ENCODE peak calls at places on chromosome 5, in seven cellular contexts. One of them, this sample, is unnamed.

GRCh38 chr5:26889810-26890209 is 148.6 kb downstream of the CDH9 start:
- DNase-seq in GM06990: no peak
- DNase-seq in stimulated activated CD4-positive, alpha-beta T cell treated with anti-CD3 and anti-CD28 coated beads, Interleukin-15, amount 100 ng/mL, for 1 hour: no peak
- DNase-seq in fibroblast of pulmonary artery: no peak
- DNase-seq in activated naive CD4-positive, alpha-beta T cell: no peak
- DNase-seq in NCI-H1105: peak
- DNase-seq in NCI-H748 treated with DMSO at 0.1 percent for 48 hours: peak
- DNase-seq in this sample: no peak

GRCh38 chr5:150106669-150107068 is 20.3 kb upstream of the CSF1R start:
- DNase-seq in activated naive CD4-positive, alpha-beta T cell: no peak
- DNase-seq in stimulated activated CD4-positive, alpha-beta T cell treated with anti-CD3 and anti-CD28 coated beads, Interleukin-15, amount 100 ng/mL, for 1 hour: no peak
- DNase-seq in fibroblast of pulmonary artery: no peak
- DNase-seq in GM06990: no peak
- DNase-seq in NCI-H1105: no peak
- DNase-seq in NCI-H748 treated with DMSO at 0.1 percent for 48 hours: no peak
- DNase-seq in this sample: peak

GRCh38 chr5:180284161-180284560 is 7.7 kb downstream of the MAPK9 start:
- DNase-seq in fibroblast of pulmonary artery: no peak
- DNase-seq in stimulated activated CD4-positive, alpha-beta T cell treated with anti-CD3 and anti-CD28 coated beads, Interleukin-15, amount 100 ng/mL, for 1 hour: no peak
- DNase-seq in NCI-H748 treated with DMSO at 0.1 percent for 48 hours: no peak
- DNase-seq in GM06990: no peak
- DNase-seq in activated naive CD4-positive, alpha-beta T cell: no peak
- DNase-seq in NCI-H1105: no peak
- DNase-seq in this sample: no peak

GRCh38 chr5:82018462-82018861 is 46.6 kb downstream of the ATG10 start:
- DNase-seq in NCI-H748 treated with DMSO at 0.1 percent for 48 hours: no peak
- DNase-seq in GM06990: no peak
- DNase-seq in activated naive CD4-positive, alpha-beta T cell: no peak
- DNase-seq in stimulated activated CD4-positive, alpha-beta T cell treated with anti-CD3 and anti-CD28 coated beads, Interleukin-15, amount 100 ng/mL, for 1 hour: no peak
- DNase-seq in NCI-H1105: no peak
- DNase-seq in fibroblast of pulmonary artery: peak
- DNase-seq in this sample: peak

GRCh38 chr5:45694255-45694834 is 1.8 kb downstream of the HCN1 start:
- DNase-seq in fibroblast of pulmonary artery: peak
- DNase-seq in activated naive CD4-positive, alpha-beta T cell: no peak
- DNase-seq in GM06990: no peak
- DNase-seq in NCI-H1105: no peak
- DNase-seq in stimulated activated CD4-positive, alpha-beta T cell treated with anti-CD3 and anti-CD28 coated beads, Interleukin-15, amount 100 ng/mL, for 1 hour: no peak
- DNase-seq in NCI-H748 treated with DMSO at 0.1 percent for 48 hours: peak
- DNase-seq in this sample: no peak

GRCh38 chr5:36017004-36017403 is 25.8 kb upstream of the UGT3A1 start:
- DNase-seq in activated naive CD4-positive, alpha-beta T cell: no peak
- DNase-seq in NCI-H748 treated with DMSO at 0.1 percent for 48 hours: no peak
- DNase-seq in NCI-H1105: no peak
- DNase-seq in stimulated activated CD4-positive, alpha-beta T cell treated with anti-CD3 and anti-CD28 coated beads, Interleukin-15, amount 100 ng/mL, for 1 hour: no peak
- DNase-seq in fibroblast of pulmonary artery: no peak
- DNase-seq in GM06990: no peak
- DNase-seq in this sample: no peak

GRCh38 chr5:34656001-34656699 is at the start of gene RAI14:
- DNase-seq in GM06990: peak
- DNase-seq in fibroblast of pulmonary artery: peak
- DNase-seq in NCI-H1105: peak
- DNase-seq in NCI-H748 treated with DMSO at 0.1 percent for 48 hours: peak
- DNase-seq in activated naive CD4-positive, alpha-beta T cell: no peak
- DNase-seq in stimulated activated CD4-positive, alpha-beta T cell treated with anti-CD3 and anti-CD28 coated beads, Interleukin-15, amount 100 ng/mL, for 1 hour: no peak
- DNase-seq in this sample: peak

GRCh38 chr5:69484891-69485290 is 7.7 kb upstream of the OCLN start:
- DNase-seq in stimulated activated CD4-positive, alpha-beta T cell treated with anti-CD3 and anti-CD28 coated beads, Interleukin-15, amount 100 ng/mL, for 1 hour: no peak
- DNase-seq in activated naive CD4-positive, alpha-beta T cell: no peak
- DNase-seq in GM06990: no peak
- DNase-seq in NCI-H748 treated with DMSO at 0.1 percent for 48 hours: no peak
- DNase-seq in fibroblast of pulmonary artery: peak
- DNase-seq in NCI-H1105: no peak
- DNase-seq in this sample: no peak

GRCh38 chr5:171907731-171908343 is 98.6 kb downstream of the FBXW11 start:
- DNase-seq in fibroblast of pulmonary artery: peak
- DNase-seq in NCI-H748 treated with DMSO at 0.1 percent for 48 hours: peak
- DNase-seq in activated naive CD4-positive, alpha-beta T cell: no peak
- DNase-seq in NCI-H1105: peak
- DNase-seq in GM06990: no peak
- DNase-seq in stimulated activated CD4-positive, alpha-beta T cell treated with anti-CD3 and anti-CD28 coated beads, Interleukin-15, amount 100 ng/mL, for 1 hour: no peak
- DNase-seq in this sample: peak

GRCh38 chr5:112024769-112025168 is 267.8 kb upstream of the NREP start:
- DNase-seq in activated naive CD4-positive, alpha-beta T cell: no peak
- DNase-seq in GM06990: no peak
- DNase-seq in NCI-H1105: no peak
- DNase-seq in fibroblast of pulmonary artery: no peak
- DNase-seq in NCI-H748 treated with DMSO at 0.1 percent for 48 hours: no peak
- DNase-seq in stimulated activated CD4-positive, alpha-beta T cell treated with anti-CD3 and anti-CD28 coated beads, Interleukin-15, amount 100 ng/mL, for 1 hour: no peak
- DNase-seq in this sample: no peak

GRCh38 chr5:39656600-39656999 is 231.8 kb upstream of the DAB2 start:
- DNase-seq in NCI-H748 treated with DMSO at 0.1 percent for 48 hours: no peak
- DNase-seq in stimulated activated CD4-positive, alpha-beta T cell treated with anti-CD3 and anti-CD28 coated beads, Interleukin-15, amount 100 ng/mL, for 1 hour: no peak
- DNase-seq in NCI-H1105: no peak
- DNase-seq in activated naive CD4-positive, alpha-beta T cell: no peak
- DNase-seq in fibroblast of pulmonary artery: no peak
- DNase-seq in GM06990: no peak
- DNase-seq in this sample: no peak

GRCh38 chr5:98314262-98314661 is 459.2 kb upstream of the RGMB start:
- DNase-seq in activated naive CD4-positive, alpha-beta T cell: no peak
- DNase-seq in NCI-H748 treated with DMSO at 0.1 percent for 48 hours: no peak
- DNase-seq in NCI-H1105: no peak
- DNase-seq in stimulated activated CD4-positive, alpha-beta T cell treated with anti-CD3 and anti-CD28 coated beads, Interleukin-15, amount 100 ng/mL, for 1 hour: no peak
- DNase-seq in GM06990: no peak
- DNase-seq in fibroblast of pulmonary artery: peak
- DNase-seq in this sample: no peak

GRCh38 chr5:124583469-124584350 is 162.7 kb downstream of the ZNF608 start:
- DNase-seq in GM06990: peak
- DNase-seq in NCI-H1105: no peak
- DNase-seq in stimulated activated CD4-positive, alpha-beta T cell treated with anti-CD3 and anti-CD28 coated beads, Interleukin-15, amount 100 ng/mL, for 1 hour: no peak
- DNase-seq in activated naive CD4-positive, alpha-beta T cell: no peak
- DNase-seq in NCI-H748 treated with DMSO at 0.1 percent for 48 hours: no peak
- DNase-seq in fibroblast of pulmonary artery: peak
- DNase-seq in this sample: no peak

GRCh38 chr5:102865171-102865509 is 110.0 kb downstream of the PAM start:
- DNase-seq in fibroblast of pulmonary artery: peak
- DNase-seq in NCI-H748 treated with DMSO at 0.1 percent for 48 hours: peak
- DNase-seq in activated naive CD4-positive, alpha-beta T cell: no peak
- DNase-seq in GM06990: no peak
- DNase-seq in NCI-H1105: no peak
- DNase-seq in stimulated activated CD4-positive, alpha-beta T cell treated with anti-CD3 and anti-CD28 coated beads, Interleukin-15, amount 100 ng/mL, for 1 hour: no peak
- DNase-seq in this sample: no peak

GRCh38 chr5:139178948-139179347 is 19.2 kb downstream of the SIL1 start:
- DNase-seq in fibroblast of pulmonary artery: peak
- DNase-seq in NCI-H748 treated with DMSO at 0.1 percent for 48 hours: no peak
- DNase-seq in stimulated activated CD4-positive, alpha-beta T cell treated with anti-CD3 and anti-CD28 coated beads, Interleukin-15, amount 100 ng/mL, for 1 hour: no peak
- DNase-seq in activated naive CD4-positive, alpha-beta T cell: no peak
- DNase-seq in GM06990: no peak
- DNase-seq in NCI-H1105: peak
- DNase-seq in this sample: peak

GRCh38 chr5:96934291-96934694 is 1.6 kb upstream of the LNPEP start:
- DNase-seq in NCI-H1105: no peak
- DNase-seq in activated naive CD4-positive, alpha-beta T cell: no peak
- DNase-seq in fibroblast of pulmonary artery: no peak
- DNase-seq in stimulated activated CD4-positive, alpha-beta T cell treated with anti-CD3 and anti-CD28 coated beads, Interleukin-15, amount 100 ng/mL, for 1 hour: no peak
- DNase-seq in NCI-H748 treated with DMSO at 0.1 percent for 48 hours: peak
- DNase-seq in GM06990: no peak
- DNase-seq in this sample: peak

GRCh38 chr5:159905496-159905895 is 10.8 kb upstream of the ADRA1B start:
- DNase-seq in NCI-H1105: no peak
- DNase-seq in fibroblast of pulmonary artery: peak
- DNase-seq in stimulated activated CD4-positive, alpha-beta T cell treated with anti-CD3 and anti-CD28 coated beads, Interleukin-15, amount 100 ng/mL, for 1 hour: no peak
- DNase-seq in NCI-H748 treated with DMSO at 0.1 percent for 48 hours: no peak
- DNase-seq in GM06990: no peak
- DNase-seq in activated naive CD4-positive, alpha-beta T cell: no peak
- DNase-seq in this sample: no peak

GRCh38 chr5:10301842-10302610 is 5.7 kb downstream of the CMBL start:
- DNase-seq in fibroblast of pulmonary artery: no peak
- DNase-seq in NCI-H748 treated with DMSO at 0.1 percent for 48 hours: peak
- DNase-seq in GM06990: no peak
- DNase-seq in stimulated activated CD4-positive, alpha-beta T cell treated with anti-CD3 and anti-CD28 coated beads, Interleukin-15, amount 100 ng/mL, for 1 hour: no peak
- DNase-seq in activated naive CD4-positive, alpha-beta T cell: no peak
- DNase-seq in NCI-H1105: peak
- DNase-seq in this sample: peak

GRCh38 chr5:41156739-41157138 is 56.6 kb downstream of the C6 start:
- DNase-seq in stimulated activated CD4-positive, alpha-beta T cell treated with anti-CD3 and anti-CD28 coated beads, Interleukin-15, amount 100 ng/mL, for 1 hour: no peak
- DNase-seq in activated naive CD4-positive, alpha-beta T cell: no peak
- DNase-seq in NCI-H748 treated with DMSO at 0.1 percent for 48 hours: no peak
- DNase-seq in fibroblast of pulmonary artery: peak
- DNase-seq in GM06990: no peak
- DNase-seq in NCI-H1105: no peak
- DNase-seq in this sample: no peak

GRCh38 chr5:73797142-73797530 is 171.1 kb downstream of the ARHGEF28 start:
- DNase-seq in NCI-H1105: no peak
- DNase-seq in activated naive CD4-positive, alpha-beta T cell: no peak
- DNase-seq in NCI-H748 treated with DMSO at 0.1 percent for 48 hours: no peak
- DNase-seq in GM06990: no peak
- DNase-seq in stimulated activated CD4-positive, alpha-beta T cell treated with anti-CD3 and anti-CD28 coated beads, Interleukin-15, amount 100 ng/mL, for 1 hour: no peak
- DNase-seq in fibroblast of pulmonary artery: peak
- DNase-seq in this sample: no peak